ENCODE peak calls at places on chromosomes 16 and 17, in four cellular contexts. One of them, this sample, is unnamed.

GRCh38 chr17:75152971-75153853 is 1.1 kb downstream of the JPT1 start:
- DNase-seq in K562: peak
- DNase-seq in GM12878: no peak
- DNase-seq in HepG2: peak
- DNase-seq in this sample: peak

GRCh38 chr17:1264196-1264595 is 6.0 kb upstream of the BHLHA9 start:
- DNase-seq in HepG2: no peak
- DNase-seq in GM12878: no peak
- DNase-seq in K562: no peak
- DNase-seq in this sample: no peak

GRCh38 chr16:12398736-12399047 is 405.0 kb downstream of the CPPED1 start:
- DNase-seq in K562: no peak
- DNase-seq in HepG2: no peak
- DNase-seq in GM12878: no peak
- DNase-seq in this sample: no peak

GRCh38 chr16:84390131-84390785 is 21.9 kb downstream of the ATP2C2 start:
- DNase-seq in GM12878: no peak
- DNase-seq in HepG2: no peak
- DNase-seq in K562: no peak
- DNase-seq in this sample: no peak

GRCh38 chr16:1674751-1675664 is 3.1 kb upstream of the JPT2 start:
- DNase-seq in HepG2: no peak
- DNase-seq in K562: no peak
- DNase-seq in GM12878: no peak
- DNase-seq in this sample: no peak

GRCh38 chr16:81071816-81072215 is 5.2 kb downstream of the C16orf46 start:
- DNase-seq in K562: peak
- DNase-seq in HepG2: peak
- DNase-seq in GM12878: no peak
- DNase-seq in this sample: no peak

GRCh38 chr17:8798176-8799000 is 777 bp downstream of the MFSD6L start:
- DNase-seq in K562: no peak
- DNase-seq in GM12878: no peak
- DNase-seq in HepG2: no peak
- DNase-seq in this sample: no peak

GRCh38 chr17:19647697-19648474 is 665 bp upstream of the ALDH3A2 start:
- DNase-seq in GM12878: peak
- DNase-seq in HepG2: peak
- DNase-seq in K562: no peak
- DNase-seq in this sample: peak

GRCh38 chr16:3119701-3120408 is 7.5 kb downstream of the ZNF205 start:
- DNase-seq in K562: no peak
- DNase-seq in GM12878: no peak
- DNase-seq in HepG2: no peak
- DNase-seq in this sample: no peak

GRCh38 chr16:3023669-3024478 is at the start of the genes HCFC1R1 and THOC6:
- DNase-seq in HepG2: peak
- DNase-seq in GM12878: peak
- DNase-seq in K562: peak
- DNase-seq in this sample: peak

GRCh38 chr17:13541032-13541480 is 60.7 kb downstream of the HS3ST3A1 start:
- DNase-seq in K562: no peak
- DNase-seq in GM12878: no peak
- DNase-seq in HepG2: no peak
- DNase-seq in this sample: no peak

GRCh38 chr16:69397821-69398521 is 12.2 kb upstream of the TERF2 start:
- DNase-seq in GM12878: peak
- DNase-seq in HepG2: peak
- DNase-seq in K562: no peak
- DNase-seq in this sample: peak

GRCh38 chr17:58665946-58666857 is 25.6 kb downstream of the TEX14 start:
- DNase-seq in HepG2: no peak
- DNase-seq in GM12878: no peak
- DNase-seq in K562: no peak
- DNase-seq in this sample: no peak

GRCh38 chr17:82242977-82243647 is 14.3 kb downstream of the SLC16A3 start:
- DNase-seq in HepG2: peak
- DNase-seq in GM12878: no peak
- DNase-seq in K562: no peak
- DNase-seq in this sample: no peak

GRCh38 chr17:83081561-83082201 is 2.3 kb downstream of the METRNL start:
- DNase-seq in K562: no peak
- DNase-seq in HepG2: no peak
- DNase-seq in GM12878: no peak
- DNase-seq in this sample: no peak

GRCh38 chr16:3674513-3675295 is 20.2 kb downstream of the DNASE1 start:
- DNase-seq in GM12878: no peak
- DNase-seq in K562: no peak
- DNase-seq in HepG2: no peak
- DNase-seq in this sample: no peak

GRCh38 chr17:63596856-63597557 is 3.7 kb upstream of the TACO1 start:
- DNase-seq in GM12878: no peak
- DNase-seq in HepG2: no peak
- DNase-seq in K562: no peak
- DNase-seq in this sample: no peak

GRCh38 chr17:43879723-43880419 is 27.5 kb downstream of the MPP2 start:
- DNase-seq in GM12878: no peak
- DNase-seq in HepG2: no peak
- DNase-seq in K562: no peak
- DNase-seq in this sample: no peak

GRCh38 chr17:62902573-62903229 is 63.3 kb upstream of the TANC2 start:
- DNase-seq in K562: no peak
- DNase-seq in GM12878: no peak
- DNase-seq in HepG2: no peak
- DNase-seq in this sample: no peak

GRCh38 chr17:290121-290521 is 62.5 kb downstream of the RPH3AL start:
- DNase-seq in HepG2: no peak
- DNase-seq in K562: no peak
- DNase-seq in GM12878: no peak
- DNase-seq in this sample: no peak

GRCh38 chr16:11050954-11051353 is 106.6 kb downstream of the CLEC16A start:
- DNase-seq in K562: no peak
- DNase-seq in HepG2: no peak
- DNase-seq in GM12878: no peak
- DNase-seq in this sample: no peak

GRCh38 chr17:14268264-14268663 is 31.6 kb upstream of the CDRT15 start:
- DNase-seq in GM12878: no peak
- DNase-seq in K562: no peak
- DNase-seq in HepG2: peak
- DNase-seq in this sample: no peak

GRCh38 chr17:2054740-2055493 is at the start of gene HIC1:
- DNase-seq in K562: peak
- DNase-seq in HepG2: peak
- DNase-seq in GM12878: no peak
- DNase-seq in this sample: peak

GRCh38 chr17:31309525-31309924 is 4.3 kb downstream of the EVI2B start:
- DNase-seq in GM12878: peak
- DNase-seq in HepG2: no peak
- DNase-seq in K562: no peak
- DNase-seq in this sample: no peak

GRCh38 chr17:5410594-5411272 is 8.7 kb downstream of the NUP88 start:
- DNase-seq in K562: no peak
- DNase-seq in HepG2: no peak
- DNase-seq in GM12878: no peak
- DNase-seq in this sample: no peak

GRCh38 chr16:27925612-27926011 is 137.9 kb downstream of the GSG1L start:
- DNase-seq in HepG2: no peak
- DNase-seq in GM12878: no peak
- DNase-seq in K562: no peak
- DNase-seq in this sample: no peak

DNA sequence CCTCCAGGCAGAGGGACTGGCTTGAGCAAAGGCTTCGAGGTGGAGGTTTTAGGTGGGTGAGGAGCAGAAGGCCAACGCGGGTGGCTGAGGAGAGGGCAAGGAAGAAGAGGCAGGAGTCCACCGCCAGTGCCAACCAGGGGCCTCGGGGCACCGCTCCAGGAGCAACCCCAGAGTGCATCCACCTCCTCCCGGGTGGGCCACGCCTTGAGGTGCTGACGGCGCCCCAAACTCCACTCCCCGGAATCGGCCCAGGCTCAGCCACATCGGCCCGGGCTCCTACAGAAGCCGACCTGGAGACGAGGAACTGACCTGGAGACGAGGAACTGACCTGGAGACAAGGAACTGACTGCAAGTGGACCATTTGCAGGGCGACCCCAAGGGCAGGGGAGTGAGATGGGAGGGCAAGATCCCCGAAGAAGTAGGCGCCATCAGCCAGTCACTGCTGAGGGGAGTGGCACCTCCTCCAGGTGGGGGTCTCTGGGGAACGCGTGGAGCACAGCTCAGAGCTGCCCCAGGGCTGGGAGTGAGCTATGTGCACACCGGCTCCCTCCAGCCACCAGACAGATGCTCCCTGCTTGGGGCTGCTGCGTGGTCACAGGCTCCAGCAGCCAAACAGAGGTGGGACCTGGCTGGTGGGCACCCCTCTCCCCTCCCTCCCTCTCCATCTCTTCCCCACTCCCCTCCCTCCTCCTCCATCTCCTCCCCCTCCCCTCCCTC is 29.2 kb upstream of the CBFA2T3 start:
- DNase-seq in GM12878: no peak
- DNase-seq in HepG2: no peak
- DNase-seq in K562: no peak
- DNase-seq in this sample: no peak
- TF ChIP-seq FOXK2 in GM12878: no peak
- TF ChIP-seq FOXK2 in HepG2: no peak
- TF ChIP-seq FOXK2 in K562: no peak
- TF ChIP-seq FOXK2 in this sample: no peak

GRCh38 chr17:76736349-76737081 is 616 bp downstream of the SRSF2 start:
- DNase-seq in K562: peak
- DNase-seq in HepG2: peak
- DNase-seq in GM12878: no peak
- DNase-seq in this sample: peak
- TF ChIP-seq FOXK2 in K562: no peak
- TF ChIP-seq FOXK2 in HepG2: no peak
- TF ChIP-seq FOXK2 in GM12878: no peak
- TF ChIP-seq FOXK2 in this sample: no peak

GRCh38 chr16:49021136-49021535 is 260.5 kb downstream of the CBLN1 start:
- DNase-seq in K562: no peak
- DNase-seq in GM12878: no peak
- DNase-seq in HepG2: no peak
- DNase-seq in this sample: no peak

GRCh38 chr16:49024016-49024415 is 257.6 kb downstream of the CBLN1 start:
- DNase-seq in K562: no peak
- DNase-seq in GM12878: no peak
- DNase-seq in HepG2: no peak
- DNase-seq in this sample: no peak

GRCh38 chr16:49022351-49022963 is 259.2 kb downstream of the CBLN1 start:
- DNase-seq in HepG2: no peak
- DNase-seq in GM12878: no peak
- DNase-seq in K562: no peak
- DNase-seq in this sample: no peak

GRCh38 chr16:49024896-49025295 is 256.7 kb downstream of the CBLN1 start:
- DNase-seq in HepG2: no peak
- DNase-seq in GM12878: no peak
- DNase-seq in K562: no peak
- DNase-seq in this sample: no peak

GRCh38 chr16:49023095-49023494 is 258.5 kb downstream of the CBLN1 start:
- DNase-seq in GM12878: no peak
- DNase-seq in K562: no peak
- DNase-seq in HepG2: no peak
- DNase-seq in this sample: no peak
- TF ChIP-seq FOXK2 in GM12878: no peak
- TF ChIP-seq FOXK2 in K562: no peak
- TF ChIP-seq FOXK2 in HepG2: no peak
- TF ChIP-seq FOXK2 in this sample: no peak

DNA sequence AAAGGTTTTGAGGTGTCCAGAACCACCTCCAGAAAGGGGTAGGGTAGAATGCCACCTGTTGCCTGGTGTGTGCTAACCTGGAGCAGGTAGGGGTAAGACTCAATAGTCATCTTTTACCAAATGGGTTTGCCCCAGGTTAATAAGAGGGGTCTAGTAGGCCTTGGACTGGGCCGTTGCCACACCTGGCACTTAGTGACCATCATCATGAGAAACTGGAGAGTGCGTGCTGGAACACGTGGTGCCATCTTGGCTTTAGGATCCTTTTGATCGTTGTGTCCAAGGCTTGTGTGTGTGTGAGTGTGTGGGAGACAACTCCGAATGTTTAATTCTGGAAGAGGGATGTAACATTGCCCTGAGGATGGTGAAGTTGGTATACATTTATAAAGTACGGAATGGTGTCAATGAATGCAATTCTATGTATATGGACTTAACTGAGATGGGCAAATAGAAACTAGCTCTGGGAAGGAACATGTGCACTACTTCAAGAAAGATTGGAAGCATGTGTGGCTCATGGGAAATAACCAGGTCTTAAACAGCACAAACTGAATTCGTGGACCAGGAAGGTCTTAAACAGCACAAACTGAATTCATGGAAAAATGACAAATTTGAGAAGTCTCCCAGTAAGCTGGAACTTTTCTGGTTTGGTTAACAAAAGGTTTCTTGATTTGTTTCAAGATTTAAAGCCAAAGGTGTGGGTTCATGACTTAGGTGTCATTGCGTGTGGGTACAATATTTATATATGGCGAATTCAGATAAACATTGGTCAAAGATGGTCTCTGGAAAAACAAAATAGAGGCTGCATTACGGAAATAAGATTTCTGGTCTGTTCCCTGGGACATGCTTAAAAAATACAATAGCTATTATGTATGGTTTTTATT is 7.2 kb downstream of the FUS start:
- DNase-seq in K562: peak
- DNase-seq in HepG2: no peak
- DNase-seq in GM12878: no peak
- DNase-seq in this sample: no peak
- TF ChIP-seq FOXK2 in K562: no peak
- TF ChIP-seq FOXK2 in HepG2: no peak
- TF ChIP-seq FOXK2 in GM12878: no peak
- TF ChIP-seq FOXK2 in this sample: no peak

This sample was measured in HEK293T.